ENCODE peak calls at places on chromosome 14, in eight cellular contexts. K is endothelial cell of umbilical vein, P is Caco-2, F is thoracic aorta, Z is ovary, S is mesendoderm, Q is Peyer's patch, E is H7. U is an unnamed sample. For H3K36me3, the result is how much of the 10 kb centered on the place peaks cover.

GRCh38 chr14:55059333-55059732 is 7.9 kb downstream of the MAPK1IP1L start:
- DNase-seq in K (no peak), P (no peak), F (no peak), Z (no peak), S (no peak), Q (no peak), E (no peak), U (no peak)

GRCh38 chr14:33545696-33546095 is 405.2 kb downstream of the EGLN3 start:
- DNase-seq in K (no peak), P (no peak), F (no peak), Z (no peak), S (no peak), Q (no peak), E (no peak), U (no peak)

GRCh38 chr14:51337520-51337919 is 97.5 kb downstream of the TMX1 start:
- DNase-seq in K (no peak), P (no peak), F (no peak), Z (no peak), S (no peak), Q (no peak), E (no peak), U (no peak)

GRCh38 chr14:36818212-36818611 is 156.6 kb downstream of the PAX9 start:
- DNase-seq in K (no peak), P (no peak), F (no peak), Z (no peak), S (no peak), Q (no peak), E (no peak), U (no peak)

GRCh38 chr14:21525995-21526671 is at the start of gene SALL2:
- DNase-seq in K (peak), P (peak), F (peak), Z (peak), S (peak), Q (peak), E (peak), U (peak)

GRCh38 chr14:93987376-93987775 is 9.7 kb upstream of the CCDC197 start:
- DNase-seq in K (no peak), P (no peak), F (no peak), Z (no peak), S (no peak), Q (no peak), E (peak), U (no peak)

GRCh38 chr14:72743626-72744025 is 150.3 kb downstream of the DPF3 start:
- DNase-seq in K (no peak), P (no peak), F (no peak), Z (no peak), S (no peak), Q (no peak), E (no peak), U (no peak)

GRCh38 chr14:25237845-25238244 is 187.9 kb upstream of the STXBP6 start:
- DNase-seq in K (peak), P (peak), F (no peak), Z (no peak), S (peak), Q (no peak), E (peak), U (no peak)

GRCh38 chr14:105247026-105247425 is 1.3 kb upstream of the BTBD6 start:
- DNase-seq in K (no peak), P (no peak), F (no peak), Z (no peak), S (no peak), Q (no peak), E (no peak), U (no peak)

GRCh38 chr14:31926652-31927347 is 150.3 kb upstream of the ARHGAP5 start:
- DNase-seq in K (peak), P (no peak), F (no peak), Z (no peak), S (no peak), Q (no peak), E (no peak), U (no peak)

GRCh38 chr14:72503696-72504368 is 390.1 kb downstream of the DPF3 start:
- DNase-seq in K (peak), P (no peak), F (no peak), Z (no peak), S (no peak), Q (no peak), E (no peak), U (no peak)

GRCh38 chr14:106665814-106666213 is 1139.4 kb downstream of the TMEM121 start:
- DNase-seq in K (no peak), P (no peak), F (no peak), Z (no peak), S (no peak), Q (no peak), E (no peak), U (no peak)

GRCh38 chr14:67573268-67574010 is 26.6 kb downstream of the PIGH start:
- DNase-seq in K (no peak), P (no peak), F (no peak), Z (no peak), S (no peak), Q (peak), E (no peak), U (no peak)

GRCh38 chr14:104507443-104507842 is 72.1 kb upstream of the C14orf180 start:
- DNase-seq in K (no peak), P (no peak), F (no peak), Z (no peak), S (peak), Q (no peak), E (peak), U (no peak)

GRCh38 chr14:52852810-52853521 is 61.6 kb upstream of the GNPNAT1 start:
- DNase-seq in K (peak), P (no peak), F (no peak), Z (no peak), S (peak), Q (no peak), E (no peak), U (no peak)

GRCh38 chr14:55288439-55288838 is 17.2 kb downstream of the FBXO34 start:
- DNase-seq in K (no peak), P (no peak), F (no peak), Z (no peak), S (no peak), Q (no peak), E (no peak), U (no peak)

GRCh38 chr14:106843951-106844483 is 1317.6 kb downstream of the TMEM121 start:
- DNase-seq in K (no peak), P (peak), F (no peak), Z (peak), S (no peak), Q (peak), E (no peak), U (peak)

GRCh38 chr14:77036484-77037337 is 8.2 kb upstream of the IRF2BPL start:
- DNase-seq in K (no peak), P (no peak), F (no peak), Z (no peak), S (no peak), Q (no peak), E (no peak), U (no peak)

GRCh38 chr14:52095793-52096192 is 26.9 kb upstream of the NID2 start:
- DNase-seq in K (no peak), P (no peak), F (no peak), Z (no peak), S (no peak), Q (no peak), E (no peak), U (no peak)

GRCh38 chr14:38500125-38500524 is 244.2 kb upstream of the CLEC14A start:
- DNase-seq in K (no peak), P (no peak), F (no peak), Z (no peak), S (no peak), Q (no peak), E (no peak), U (no peak)

GRCh38 chr14:38290601-38291190 is 34.8 kb upstream of the CLEC14A start:
- DNase-seq in K (peak), P (no peak), F (no peak), Z (no peak), S (no peak), Q (no peak), E (no peak), U (no peak)

GRCh38 chr14:69614592-69614991 is 3.2 kb downstream of the SUSD6 start:
- DNase-seq in K (no peak), P (no peak), F (no peak), Z (no peak), S (no peak), Q (no peak), E (no peak), U (no peak)

GRCh38 chr14:24092110-24092959 is 1.8 kb upstream of the PCK2 start:
- DNase-seq in K (no peak), P (no peak), F (no peak), Z (no peak), S (peak), Q (peak), E (no peak), U (no peak)

GRCh38 chr14:36105401-36105800 is 71.1 kb downstream of the PTCSC3 start:
- DNase-seq in K (no peak), P (peak), F (no peak), Z (no peak), S (peak), Q (no peak), E (peak), U (no peak)

GRCh38 chr14:97266653-97267052 is 469.5 kb downstream of the VRK1 start:
- DNase-seq in K (no peak), P (no peak), F (no peak), Z (no peak), S (peak), Q (no peak), E (peak), U (no peak)

GRCh38 chr14:76761849-76762616 is 765 bp downstream of the VASH1 start:
- DNase-seq in K (no peak), P (no peak), F (no peak), Z (peak), S (no peak), Q (no peak), E (peak), U (no peak)

GRCh38 chr14:68790656-68791077 is 2.2 kb downstream of the ZFP36L1 start:
- DNase-seq in K (peak), P (no peak), F (no peak), Z (no peak), S (peak), Q (no peak), E (peak), U (no peak)

GRCh38 chr14:68518910-68519686 is 273.8 kb downstream of the ZFP36L1 start:
- DNase-seq in K (no peak), P (no peak), F (no peak), Z (peak), S (no peak), Q (no peak), E (no peak), U (no peak)

GRCh38 chr14:64388533-64389243 is 535 bp downstream of the MTHFD1 start:
- DNase-seq in K (no peak), P (peak), F (no peak), Z (no peak), S (peak), Q (no peak), E (no peak), U (peak)

GRCh38 chr14:64391113-64391725 is 3.1 kb downstream of the MTHFD1 start:
- DNase-seq in K (no peak), P (no peak), F (no peak), Z (no peak), S (peak), Q (no peak), E (peak), U (no peak)

GRCh38 chr14:64394973-64395633 is 7.0 kb downstream of the MTHFD1 start:
- DNase-seq in K (no peak), P (no peak), F (no peak), Z (no peak), S (no peak), Q (no peak), E (no peak), U (no peak)

GRCh38 chr14:64394423-64394822 is 6.3 kb downstream of the MTHFD1 start:
- DNase-seq in K (no peak), P (no peak), F (no peak), Z (no peak), S (peak), Q (no peak), E (no peak), U (no peak)

DNA sequence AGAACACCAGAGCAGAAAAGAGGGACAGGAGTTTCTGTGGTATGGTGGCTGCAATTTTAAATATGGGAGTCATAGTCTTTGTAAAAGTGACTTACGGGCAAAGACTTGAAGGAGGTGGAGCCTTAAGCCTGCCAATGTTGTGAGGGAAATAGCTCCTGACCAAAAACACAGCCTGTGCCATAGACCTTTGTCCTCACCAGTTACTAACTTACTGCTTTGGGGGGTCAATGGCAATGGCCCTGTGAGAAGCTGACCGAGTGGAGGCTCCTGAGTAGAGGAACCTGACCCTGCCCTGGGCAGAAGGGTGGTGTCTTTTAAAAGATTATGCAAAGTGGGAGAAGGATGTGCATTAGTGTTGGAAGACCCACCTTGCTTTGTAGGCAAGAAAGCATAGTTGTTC is 3.8 kb downstream of the MTHFD1 start:
- DNase-seq in K (no peak), P (no peak), F (no peak), Z (no peak), S (no peak), Q (no peak), E (no peak), U (no peak)
- H3K4me3 ChIP-seq in K (no peak), P (no peak), F (no peak), Z (no peak), S (no peak), Q (no peak), E (no peak), U (no peak)

GRCh38 chr14:64225156-64225757 is 68.9 kb downstream of the ESR2 start:
- DNase-seq in K (no peak), P (no peak), F (no peak), Z (no peak), S (no peak), Q (no peak), E (no peak), U (no peak)
- H3K36me3 ChIP-seq in K (under half), P (under half), F (half or more), Z (under half), S (under half), Q (half or more), E (under half), U (under half)

GRCh38 chr14:64930085-64930843 is 12.3 kb downstream of the GPX2 start:
- DNase-seq in K (no peak), P (no peak), F (no peak), Z (no peak), S (no peak), Q (no peak), E (no peak), U (no peak)

GRCh38 chr14:64934338-64934939 is 8.1 kb downstream of the GPX2 start:
- DNase-seq in K (no peak), P (no peak), F (no peak), Z (no peak), S (no peak), Q (no peak), E (no peak), U (no peak)

GRCh38 chr14:64929003-64929337 is 13.6 kb downstream of the GPX2 start:
- DNase-seq in K (no peak), P (no peak), F (no peak), Z (no peak), S (no peak), Q (no peak), E (no peak), U (no peak)

GRCh38 chr14:64931123-64931522 is 11.4 kb downstream of the GPX2 start:
- DNase-seq in K (no peak), P (no peak), F (no peak), Z (no peak), S (no peak), Q (no peak), E (no peak), U (no peak)

DNA sequence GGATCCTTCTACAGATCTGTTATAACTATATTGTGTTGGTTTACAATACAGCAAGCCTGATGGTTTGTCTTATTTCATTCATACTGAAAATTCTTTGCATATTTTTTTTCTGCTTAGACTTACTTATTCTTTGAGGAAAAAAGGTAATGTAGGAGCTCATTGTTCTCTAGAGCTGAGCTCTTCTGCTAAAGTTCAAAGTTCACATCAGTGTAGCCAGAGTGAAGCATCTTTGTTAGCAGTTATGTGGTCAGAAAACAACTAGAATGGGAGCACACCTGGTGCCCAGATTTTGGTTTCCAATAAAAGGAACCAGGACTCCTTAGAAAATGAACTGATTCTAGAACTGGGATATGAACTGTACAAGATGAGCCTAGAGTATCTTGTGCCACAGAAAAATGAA is 10.3 kb downstream of the GPX2 start:
- DNase-seq in K (no peak), P (no peak), F (no peak), Z (no peak), S (no peak), Q (no peak), E (no peak), U (no peak)
- H3K4me3 ChIP-seq in K (no peak), P (no peak), F (no peak), Z (no peak), S (no peak), Q (no peak), E (no peak), U (no peak)

GRCh38 chr14:20400965-20401593 is 12.2 kb downstream of the TEP1 start:
- DNase-seq in K (peak), P (no peak), F (no peak), Z (no peak), S (peak), Q (no peak), E (no peak), U (no peak)
- H3K36me3 ChIP-seq in K (under half), P (under half), F (half or more), Z (under half), S (under half), Q (half or more), E (under half), U (half or more)

GRCh38 chr14:74820288-74820687 is 55.7 kb downstream of the PROX2 start:
- DNase-seq in K (no peak), P (no peak), F (no peak), Z (no peak), S (no peak), Q (no peak), E (no peak), U (no peak)
- H3K4me3 ChIP-seq in K (no peak), P (no peak), F (no peak), Z (no peak), S (no peak), Q (no peak), E (no peak), U (no peak)

DNA sequence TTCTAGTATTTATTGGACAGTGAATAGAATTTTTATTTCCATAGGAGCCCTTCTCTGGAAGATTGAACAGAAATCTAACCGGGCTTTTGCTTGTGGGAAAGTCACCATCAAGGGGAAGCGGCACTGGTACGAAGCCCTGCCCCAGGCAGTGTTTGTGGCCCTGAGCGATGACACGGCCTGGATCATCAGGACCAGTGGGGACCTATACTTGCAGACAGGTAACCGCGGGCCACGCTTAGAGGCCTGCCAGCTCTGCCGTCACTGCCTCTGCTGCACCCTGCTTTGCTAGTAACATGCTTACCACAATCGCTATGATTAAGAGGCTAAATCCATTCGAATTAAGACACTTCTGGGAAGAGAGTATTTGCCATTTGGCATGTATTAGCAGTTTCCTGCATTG is 69.2 kb downstream of the ANKRD9 start:
- DNase-seq in K (no peak), P (no peak), F (no peak), Z (no peak), S (no peak), Q (no peak), E (no peak), U (no peak)
- H3K36me3 ChIP-seq in K (under half), P (under half), F (under half), Z (under half), S (under half), Q (under half), E (under half), U (under half)

GRCh38 chr14:87567926-87568325 is 425.1 kb downstream of the GALC start:
- DNase-seq in K (no peak), P (no peak), F (no peak), Z (no peak), S (no peak), Q (no peak), E (no peak), U (no peak)

GRCh38 chr14:87566986-87567385 is 426.0 kb downstream of the GALC start:
- DNase-seq in K (no peak), P (no peak), F (no peak), Z (no peak), S (peak), Q (no peak), E (no peak), U (no peak)
- H3K4me3 ChIP-seq in K (no peak), P (no peak), F (no peak), Z (peak), S (no peak), Q (no peak), E (no peak), U (no peak)

GRCh38 chr14:102983496-102983895 is 61.0 kb downstream of the AMN start:
- DNase-seq in K (no peak), P (no peak), F (no peak), Z (no peak), S (no peak), Q (no peak), E (no peak), U (no peak)

GRCh38 chr14:102982852-102983470 is 60.5 kb downstream of the AMN start:
- DNase-seq in K (no peak), P (no peak), F (no peak), Z (no peak), S (no peak), Q (no peak), E (peak), U (no peak)

GRCh38 chr14:102979406-102979805 is 56.9 kb downstream of the AMN start:
- DNase-seq in K (no peak), P (no peak), F (no peak), Z (no peak), S (no peak), Q (no peak), E (no peak), U (no peak)

GRCh38 chr14:102977475-102977874 is 55.0 kb downstream of the AMN start:
- DNase-seq in K (no peak), P (no peak), F (no peak), Z (no peak), S (no peak), Q (no peak), E (no peak), U (no peak)

GRCh38 chr14:102980409-102980810 is 57.9 kb downstream of the AMN start:
- DNase-seq in K (no peak), P (no peak), F (no peak), Z (no peak), S (no peak), Q (no peak), E (no peak), U (no peak)
- H3K36me3 ChIP-seq in K (under half), P (under half), F (half or more), Z (under half), S (under half), Q (half or more), E (under half), U (half or more)

GRCh38 chr14:50041980-50042379 is 74.4 kb downstream of the VCPKMT start:
- DNase-seq in K (no peak), P (no peak), F (no peak), Z (no peak), S (no peak), Q (no peak), E (no peak), U (no peak)

GRCh38 chr14:50044040-50044651 is 72.2 kb downstream of the VCPKMT start:
- DNase-seq in K (no peak), P (no peak), F (no peak), Z (no peak), S (no peak), Q (no peak), E (no peak), U (no peak)

GRCh38 chr14:50045837-50046236 is 70.5 kb downstream of the VCPKMT start:
- DNase-seq in K (no peak), P (no peak), F (no peak), Z (no peak), S (peak), Q (no peak), E (no peak), U (no peak)

GRCh38 chr14:50047274-50047676 is 69.1 kb downstream of the VCPKMT start:
- DNase-seq in K (peak), P (peak), F (no peak), Z (no peak), S (peak), Q (peak), E (no peak), U (no peak)

GRCh38 chr14:50045039-50045711 is 71.2 kb downstream of the VCPKMT start:
- DNase-seq in K (peak), P (peak), F (peak), Z (peak), S (no peak), Q (peak), E (no peak), U (peak)
- H3K4me3 ChIP-seq in K (no peak), P (no peak), F (no peak), Z (no peak), S (no peak), Q (no peak), E (no peak), U (no peak)